ENCODE peak calls at places on chromosomes 1 and 21, in seven cellular contexts. A is suprapubic skin, X is astrocyte of the spinal cord, U is stomach, E is pancreas, V is glutamatergic neuron, R is HFFc6. I is an unnamed sample.

GRCh38 chr1:41482906-41483895 is 1.3 kb downstream of the EDN2 start:
- DNase-seq in X (no peak), A (no peak), R (no peak), E (peak; percentile 46), V (no peak), U (no peak), I (no peak)

GRCh38 chr21:10616535-10616934 is 95.2 kb downstream of the TPTE start:
- DNase-seq in E (no peak), U (no peak), R (no peak), V (no peak), X (no peak), A (no peak), I (no peak)

GRCh38 chr21:39444406-39445145 is 1.0 kb downstream of the LCA5L start:
- DNase-seq in A (no peak), V (no peak), U (no peak), E (no peak), X (peak; percentile 34), R (peak; percentile 53), I (peak; percentile 17)

GRCh38 chr1:214637722-214638473 is 34.9 kb downstream of the CENPF start:
- DNase-seq in E (no peak), R (peak; percentile 58), A (no peak), U (no peak), X (peak; percentile 71), V (peak; percentile 30), I (no peak)

GRCh38 chr21:35007348-35007747 is 41.8 kb downstream of the RUNX1 start:
- DNase-seq in U (no peak), X (no peak), R (no peak), E (no peak), A (no peak), V (no peak), I (no peak)

GRCh38 chr1:80047791-80048190 is 1041.3 kb upstream of the ADGRL4 start:
- DNase-seq in V (no peak), U (no peak), E (no peak), A (no peak), X (peak; percentile 72), R (no peak), I (no peak)

GRCh38 chr1:156342556-156342955 is 4.2 kb downstream of the TSACC start:
- DNase-seq in X (no peak), U (no peak), V (no peak), E (no peak), R (peak; percentile 50), A (no peak), I (no peak)

GRCh38 chr1:147389532-147390184 is 147.2 kb downstream of the CHD1L start:
- DNase-seq in A (no peak), R (peak; percentile 47), X (peak; percentile 59), E (no peak), V (no peak), U (no peak), I (peak; percentile 18)

GRCh38 chr1:116574581-116575291 is 3.9 kb upstream of the CD58 start:
- DNase-seq in A (no peak), U (peak; percentile 74), X (peak; percentile 72), V (peak; percentile 69), R (peak; percentile 48), E (no peak), I (no peak)

GRCh38 chr21:30257773-30258172 is 25.0 kb downstream of the KRTAP24-1 start:
- DNase-seq in X (peak; percentile 1), R (no peak), A (no peak), E (no peak), V (no peak), U (no peak), I (no peak)

GRCh38 chr1:57599233-57599994 is 175.6 kb upstream of the DAB1 start:
- DNase-seq in R (peak; percentile 0), X (no peak), E (no peak), U (no peak), V (no peak), A (no peak), I (no peak)

GRCh38 chr1:41805771-41806471 is 112.8 kb downstream of the HIVEP3 start:
- DNase-seq in R (no peak), X (no peak), A (no peak), U (no peak), E (no peak), V (no peak), I (no peak)

GRCh38 chr1:63795455-63795854 is 21.6 kb downstream of the ROR1 start:
- DNase-seq in R (no peak), A (no peak), E (no peak), X (no peak), V (no peak), U (no peak), I (no peak)

GRCh38 chr1:84736445-84736844 is 46.2 kb upstream of the SSX2IP start:
- DNase-seq in V (no peak), X (no peak), A (no peak), E (no peak), R (no peak), U (no peak), I (no peak)

GRCh38 chr1:241778117-241778516 is 69.9 kb upstream of the EXO1 start:
- DNase-seq in U (no peak), X (no peak), E (no peak), V (no peak), R (no peak), A (no peak), I (no peak)

GRCh38 chr1:58839871-58840835 is 56.3 kb upstream of the JUN start:
- DNase-seq in X (no peak), A (no peak), V (no peak), R (peak; percentile 43), E (no peak), U (no peak), I (no peak)

GRCh38 chr1:234842726-234843641 is 233.0 kb upstream of the IRF2BP2 start:
- DNase-seq in V (no peak), A (peak; percentile 57), X (no peak), U (no peak), E (no peak), R (no peak), I (no peak)

GRCh38 chr1:23719162-23719820 is 24.0 kb upstream of the ELOA start:
- DNase-seq in A (no peak), X (peak; percentile 43), V (no peak), U (peak; percentile 59), R (no peak), E (no peak), I (no peak)

GRCh38 chr1:64343105-64343960 is 126.6 kb upstream of the CACHD1 start:
- DNase-seq in V (no peak), R (peak; percentile 91), X (peak; percentile 29), U (no peak), E (no peak), A (peak; percentile 78), I (no peak)

GRCh38 chr1:229309684-229310083 is 33.2 kb downstream of the CCSAP start:
- DNase-seq in X (no peak), E (no peak), U (no peak), R (no peak), V (no peak), A (no peak), I (no peak)
- TF ChIP-seq CTCF in X (no peak), E (no peak), U (no peak), R (no peak), V (no peak), A (no peak), I (no peak)

DNA sequence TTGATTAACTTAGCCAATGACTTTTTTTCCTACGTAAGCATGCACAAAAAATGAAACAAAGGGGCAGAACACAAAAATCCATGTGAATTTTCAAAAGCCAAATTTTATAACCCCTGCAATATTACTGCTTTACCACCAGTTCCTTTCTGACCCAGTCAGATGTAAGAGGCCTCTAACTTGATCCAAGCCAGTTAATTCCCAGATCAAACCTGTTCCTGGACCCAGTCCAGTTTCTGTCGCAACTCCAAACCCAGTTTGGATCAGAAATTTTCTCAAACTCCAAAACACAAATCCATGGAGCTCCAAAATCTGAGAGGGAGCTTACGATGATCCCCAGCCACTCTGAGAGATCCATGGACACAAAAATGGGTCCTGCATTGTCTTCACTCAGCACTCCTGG is 7.8 kb upstream of the ZYG11A start:
- DNase-seq in E (no peak), A (no peak), U (no peak), V (no peak), R (no peak), X (no peak), I (no peak)
- TF ChIP-seq CTCF in E (no peak), A (no peak), U (no peak), V (no peak), R (no peak), X (no peak), I (no peak)

DNA sequence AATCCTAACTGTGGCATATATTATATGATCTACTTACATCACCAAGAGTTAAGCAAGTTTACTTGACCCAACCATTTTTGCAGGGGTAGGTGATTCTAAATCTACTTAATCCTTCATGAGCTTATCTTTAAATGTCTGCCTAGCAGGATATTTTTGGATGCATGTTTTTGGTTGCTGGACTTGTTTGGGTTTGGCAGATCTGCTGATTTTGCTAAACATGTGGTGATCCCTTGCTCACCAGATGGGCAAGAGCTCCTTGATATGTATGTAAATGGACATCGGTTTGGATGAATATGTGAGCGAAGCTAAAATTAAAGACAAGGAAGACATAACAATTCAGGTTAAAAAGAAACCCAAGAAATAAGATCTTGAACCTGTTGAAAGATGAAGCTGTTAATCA is 36.7 kb downstream of the FMN2 start:
- DNase-seq in V (no peak), R (no peak), X (no peak), E (no peak), A (no peak), U (no peak), I (no peak)
- TF ChIP-seq CTCF in V (no peak), R (no peak), X (no peak), E (no peak), A (no peak), U (no peak), I (no peak)

GRCh38 chr1:3033795-3034100 is 12.5 kb downstream of the ACTRT2 start:
- DNase-seq in X (no peak), R (no peak), V (no peak), A (no peak), E (no peak), U (no peak), I (no peak)
- TF ChIP-seq CTCF in X (no peak), R (no peak), V (no peak), A (no peak), E (no peak), U (no peak), I (no peak)

DNA sequence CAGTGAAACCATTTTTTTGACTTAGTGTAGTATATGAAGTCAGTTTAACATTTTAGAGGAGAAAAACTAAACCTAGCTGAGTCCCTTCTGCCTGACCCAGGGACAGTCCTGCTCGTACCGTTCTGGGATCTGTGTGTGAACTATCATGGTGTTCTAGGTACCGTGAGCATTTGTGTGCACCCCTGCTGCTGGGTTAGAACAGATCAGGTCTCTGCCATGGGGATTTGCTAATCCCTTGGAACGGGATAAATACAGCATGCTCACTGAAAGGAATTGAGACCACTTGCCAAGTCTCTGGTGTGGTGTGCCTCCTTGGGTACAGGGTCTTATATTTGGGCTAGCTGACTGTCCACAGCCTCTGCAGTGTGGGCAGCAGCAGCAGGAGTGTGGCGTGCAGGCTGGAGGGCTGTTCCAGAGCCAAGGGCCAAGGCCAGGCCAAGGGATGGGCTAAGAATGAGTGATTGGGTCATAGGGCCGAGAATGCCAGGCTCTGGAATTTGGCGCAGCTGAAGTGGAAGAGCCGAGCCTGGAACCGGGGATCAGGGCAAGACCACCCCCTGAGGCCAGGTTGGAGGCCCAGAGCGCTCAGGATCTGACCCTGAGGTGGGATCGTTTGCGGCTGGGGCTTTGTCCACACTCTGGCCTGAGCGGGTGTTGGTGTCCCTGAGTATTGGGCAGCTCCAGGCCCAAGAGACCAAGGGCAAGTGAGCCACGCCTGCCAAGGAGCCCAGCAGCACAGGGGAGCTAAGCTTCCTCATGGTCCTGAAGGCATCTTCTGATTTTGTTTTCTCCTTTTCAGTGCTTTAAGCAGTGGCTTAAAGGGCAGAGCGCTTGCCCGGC is 66.3 kb downstream of the VPS26C start:
- DNase-seq in R (no peak), E (no peak), U (no peak), X (no peak), A (no peak), V (no peak), I (no peak)
- TF ChIP-seq CTCF in R (no peak), E (no peak), U (no peak), X (no peak), A (no peak), V (no peak), I (no peak)